ENCODE peak calls at places on chromosome 14, in eight cellular contexts. T is aorta; E is kidney; G is CD8-positive, alpha-beta T cell; H is mammary epithelial cell; K is thyroid gland; A is CD4-positive, alpha-beta T cell; Z is substantia nigra. V is an unnamed sample.

GRCh38 chr14:20332946-20333782 is at the start of gene CCNB1IP1:
- DNase-seq in A (peak), T (peak), H (peak), G (peak), K (peak), E (no peak), Z (peak), V (peak)

GRCh38 chr14:33184587-33184986 is 245.9 kb downstream of the NPAS3 start:
- DNase-seq in A (no peak), G (no peak), E (no peak), H (no peak), K (no peak), T (no peak), Z (no peak), V (no peak)

GRCh38 chr14:52422650-52423356 is 108.7 kb downstream of the PTGER2 start:
- DNase-seq in G (no peak), H (no peak), A (no peak), E (no peak), K (no peak), T (no peak), Z (no peak), V (no peak)

GRCh38 chr14:93859957-93860356 is 67.2 kb upstream of the FAM181A start:
- DNase-seq in G (no peak), E (no peak), T (no peak), A (no peak), H (no peak), Z (no peak), K (no peak), V (no peak)

GRCh38 chr14:104142136-104143041 is 4.0 kb downstream of the KIF26A start:
- DNase-seq in A (no peak), K (no peak), G (no peak), H (no peak), Z (no peak), E (peak), T (no peak), V (no peak)

GRCh38 chr14:83757896-83758295 is 1772.0 kb upstream of the FLRT2 start:
- DNase-seq in K (no peak), H (no peak), A (no peak), E (no peak), T (no peak), G (no peak), Z (no peak), V (no peak)

GRCh38 chr14:51319181-51319597 is 79.1 kb downstream of the TMX1 start:
- DNase-seq in K (no peak), E (no peak), A (no peak), Z (no peak), T (no peak), H (no peak), G (no peak), V (no peak)

GRCh38 chr14:39050389-39050788 is 52.6 kb downstream of the SEC23A start:
- DNase-seq in K (no peak), H (peak), T (no peak), G (no peak), E (no peak), A (no peak), Z (no peak), V (no peak)

GRCh38 chr14:41986726-41987125 is 380.1 kb downstream of the LRFN5 start:
- DNase-seq in G (no peak), Z (no peak), H (peak), E (no peak), T (no peak), K (no peak), A (no peak), V (no peak)

GRCh38 chr14:104687601-104688504 is 1.6 kb upstream of the INF2 start:
- DNase-seq in K (peak), G (no peak), Z (peak), E (peak), H (peak), T (peak), A (no peak), V (peak)

GRCh38 chr14:89507926-89508460 is 91.0 kb upstream of the FOXN3 start:
- DNase-seq in A (no peak), G (no peak), E (no peak), K (no peak), Z (no peak), T (no peak), H (peak), V (no peak)

GRCh38 chr14:39025810-39026627 is 77.0 kb downstream of the SEC23A start:
- DNase-seq in T (no peak), A (no peak), E (no peak), H (no peak), G (no peak), K (no peak), Z (no peak), V (no peak)

GRCh38 chr14:37170993-37171392 is 1.4 kb downstream of the SLC25A21 start:
- DNase-seq in T (no peak), Z (no peak), H (no peak), E (no peak), A (no peak), G (no peak), K (no peak), V (no peak)

GRCh38 chr14:83164016-83164415 is 1630.4 kb upstream of the SEL1L start:
- DNase-seq in H (peak), A (no peak), T (no peak), E (no peak), G (no peak), Z (no peak), K (no peak), V (no peak)

GRCh38 chr14:89349196-89350008 is 67.6 kb downstream of the FOXN3 start:
- DNase-seq in Z (peak), T (no peak), E (no peak), G (no peak), H (no peak), A (no peak), K (no peak), V (no peak)

GRCh38 chr14:31243860-31244259 is 36.3 kb upstream of the HECTD1 start:
- DNase-seq in G (no peak), K (no peak), Z (no peak), T (no peak), E (no peak), H (peak), A (no peak), V (no peak)

GRCh38 chr14:83909507-83909906 is 1620.4 kb upstream of the FLRT2 start:
- DNase-seq in T (no peak), A (no peak), E (no peak), H (no peak), K (no peak), Z (no peak), G (no peak), V (no peak)

GRCh38 chr14:72416892-72417291 is 477.0 kb downstream of the DPF3 start:
- DNase-seq in A (no peak), T (no peak), K (peak), E (no peak), Z (no peak), H (no peak), G (no peak), V (peak)

GRCh38 chr14:61566537-61567225 is 128.6 kb upstream of the HIF1A start:
- DNase-seq in A (no peak), Z (no peak), H (peak), T (no peak), K (no peak), E (no peak), G (no peak), V (no peak)

GRCh38 chr14:84087986-84088531 is 1441.9 kb upstream of the FLRT2 start:
- DNase-seq in E (no peak), Z (no peak), K (no peak), G (no peak), A (no peak), T (no peak), H (no peak), V (no peak)

GRCh38 chr14:86513564-86513963 is 983.6 kb downstream of the FLRT2 start:
- DNase-seq in G (no peak), H (no peak), K (no peak), A (no peak), E (no peak), T (no peak), Z (no peak), V (no peak)

GRCh38 chr14:31219169-31219568 is 11.6 kb upstream of the HECTD1 start:
- DNase-seq in G (no peak), T (no peak), E (no peak), Z (no peak), A (no peak), H (no peak), K (no peak), V (no peak)

GRCh38 chr14:53020193-53020932 is 69.5 kb upstream of the FERMT2 start:
- DNase-seq in K (no peak), G (no peak), A (no peak), H (no peak), E (no peak), Z (no peak), T (no peak), V (no peak)

GRCh38 chr14:88841741-88842140 is 17.3 kb downstream of the TTC8 start:
- DNase-seq in Z (no peak), A (no peak), K (no peak), H (peak), E (no peak), T (no peak), G (no peak), V (no peak)

GRCh38 chr14:34087556-34087955 is 136.7 kb upstream of the EGLN3 start:
- DNase-seq in K (no peak), A (no peak), G (no peak), E (no peak), T (no peak), H (no peak), Z (no peak), V (no peak)

GRCh38 chr14:100636559-100636958 is 49.3 kb upstream of the BEGAIN start:
- DNase-seq in K (no peak), G (no peak), H (no peak), T (no peak), Z (no peak), A (no peak), E (no peak), V (no peak)

GRCh38 chr14:29643415-29644206 is 284.0 kb downstream of the PRKD1 start:
- DNase-seq in A (no peak), E (no peak), Z (no peak), K (no peak), G (no peak), H (peak), T (no peak), V (no peak)

GRCh38 chr14:73397810-73398209 is 60.5 kb downstream of the NUMB start:
- DNase-seq in H (no peak), Z (no peak), A (no peak), E (no peak), T (no peak), K (no peak), G (no peak), V (no peak)

GRCh38 chr14:65302571-65303184 is 109.9 kb upstream of the FUT8 start:
- DNase-seq in G (no peak), H (no peak), A (no peak), T (no peak), E (no peak), Z (no peak), K (no peak), V (no peak)

GRCh38 chr14:62662811-62663477 is 382.3 kb downstream of the KCNH5 start:
- DNase-seq in K (no peak), Z (no peak), H (no peak), A (no peak), G (no peak), T (no peak), E (no peak), V (no peak)

GRCh38 chr14:86196476-86196875 is 666.5 kb downstream of the FLRT2 start:
- DNase-seq in Z (no peak), H (no peak), E (no peak), K (peak), A (no peak), G (no peak), T (no peak), V (peak)

GRCh38 chr14:81625343-81625742 is 91.7 kb upstream of the SEL1L start:
- DNase-seq in A (no peak), E (no peak), H (peak), K (no peak), Z (no peak), G (no peak), T (no peak), V (no peak)

GRCh38 chr14:64692597-64693350 is 11.4 kb upstream of the PLEKHG3 start:
- DNase-seq in G (no peak), E (no peak), A (no peak), H (no peak), T (no peak), Z (no peak), K (no peak), V (no peak)

GRCh38 chr14:53304726-53305381 is 151.7 kb upstream of the DDHD1 start:
- DNase-seq in H (no peak), G (no peak), E (no peak), Z (peak), T (no peak), A (no peak), K (no peak), V (no peak)

GRCh38 chr14:73323889-73324535 is 86.7 kb downstream of the PAPLN start:
- DNase-seq in E (no peak), A (no peak), K (no peak), Z (no peak), T (no peak), G (no peak), H (no peak), V (peak)

GRCh38 chr14:104086661-104087461 is 1.4 kb downstream of the ASPG start:
- DNase-seq in T (peak), Z (no peak), H (no peak), G (no peak), K (no peak), A (no peak), E (peak), V (no peak)

GRCh38 chr14:31268216-31268615 is 60.6 kb upstream of the HECTD1 start:
- DNase-seq in H (no peak), G (no peak), K (no peak), E (no peak), Z (no peak), T (no peak), A (no peak), V (no peak)

GRCh38 chr14:65860956-65861631 is 448.6 kb downstream of the FUT8 start:
- DNase-seq in A (no peak), T (no peak), G (peak), Z (no peak), H (no peak), E (no peak), K (no peak), V (no peak)

GRCh38 chr14:99605299-99605961 is 1.4 kb upstream of the CCDC85C start:
- DNase-seq in H (peak), Z (peak), E (peak), G (peak), T (peak), A (peak), K (peak), V (peak)

GRCh38 chr14:99604766-99605298 is 825 bp upstream of the CCDC85C start:
- DNase-seq in T (peak), H (peak), A (no peak), E (no peak), G (no peak), Z (no peak), K (peak), V (no peak)

GRCh38 chr14:99608591-99608990 is 4.6 kb upstream of the CCDC85C start:
- DNase-seq in G (no peak), Z (no peak), T (no peak), E (no peak), K (no peak), H (no peak), A (no peak), V (no peak)

GRCh38 chr14:99603965-99604765 is at the start of gene CCDC85C:
- DNase-seq in E (peak), T (peak), Z (peak), H (peak), K (peak), A (peak), G (peak), V (peak)

GRCh38 chr14:99606359-99606758 is 2.4 kb upstream of the CCDC85C start:
- DNase-seq in A (no peak), H (no peak), T (no peak), K (no peak), Z (no peak), E (no peak), G (no peak), V (no peak)
- H3K27ac ChIP-seq in A (no peak), H (no peak), T (no peak), K (no peak), Z (no peak), E (no peak), G (no peak), V (no peak)

GRCh38 chr14:94936411-94936892 is 166.5 kb upstream of the GSC start:
- DNase-seq in Z (peak), K (peak), A (no peak), E (peak), G (no peak), H (no peak), T (peak), V (peak)
- H3K27ac ChIP-seq in Z (no peak), K (peak), A (no peak), E (peak), G (no peak), H (no peak), T (no peak), V (no peak)

GRCh38 chr14:24801024-24801423 is 167.0 kb upstream of the GZMB start:
- DNase-seq in Z (no peak), K (no peak), A (no peak), H (no peak), T (no peak), E (no peak), G (no peak), V (no peak)
- H3K27ac ChIP-seq in Z (no peak), K (no peak), A (no peak), H (no peak), T (no peak), E (no peak), G (no peak), V (no peak)

DNA sequence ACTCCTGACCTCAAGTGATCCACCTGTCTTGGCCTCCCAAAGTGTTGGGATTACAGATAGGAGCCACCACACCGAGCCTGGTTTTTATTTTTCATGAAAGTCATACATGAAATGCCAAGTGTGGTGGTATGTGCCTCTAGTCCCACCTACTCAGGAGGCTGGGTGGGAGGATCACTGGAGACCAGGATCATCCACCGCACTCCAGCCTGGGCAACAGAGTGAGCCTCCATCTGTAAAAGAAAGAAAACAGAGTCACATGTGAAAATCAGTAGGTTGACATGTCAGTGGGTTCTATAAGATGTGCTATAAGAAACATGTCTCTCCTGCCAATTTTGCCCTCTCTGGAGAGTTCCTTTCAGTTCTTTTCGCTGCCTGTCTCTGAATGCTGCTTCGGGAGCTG is 28.2 kb downstream of the ANKRD9 start:
- DNase-seq in Z (no peak), H (no peak), E (no peak), K (no peak), G (no peak), A (no peak), T (no peak), V (no peak)
- H3K27ac ChIP-seq in Z (no peak), H (no peak), E (no peak), K (no peak), G (no peak), A (no peak), T (no peak), V (no peak)